ENCODE peak calls at places on chromosomes 6 and 20, in four cellular contexts. T, K, W and M are unnamed samples.

GRCh38 chr6:89385156-89385667 is 26.9 kb downstream of the RRAGD start:
- DNase-seq in T (no peak), K (no peak), W (no peak), M (peak; percentile 67)

GRCh38 chr20:53857723-53858236 is 212.6 kb downstream of the BCAS1 start:
- DNase-seq in T (no peak), K (no peak), W (no peak), M (no peak)

GRCh38 chr6:37607949-37608348 is 89.7 kb downstream of the MDGA1 start:
- DNase-seq in T (no peak), K (no peak), W (peak; percentile 44), M (peak; percentile 49)

GRCh38 chr6:111185954-111186353 is 98.7 kb downstream of the SLC16A10 start:
- DNase-seq in T (no peak), K (no peak), W (no peak), M (no peak)

GRCh38 chr6:346389-347030 is 45.0 kb upstream of the IRF4 start:
- DNase-seq in T (no peak), K (no peak), W (peak; percentile 43), M (no peak)

GRCh38 chr6:27757307-27757706 is 154.9 kb downstream of the OR2B2 start:
- DNase-seq in T (no peak), K (no peak), W (peak; percentile 11), M (no peak)

GRCh38 chr6:31227143-31227542 is 44.7 kb downstream of the HLA-C start:
- DNase-seq in T (no peak), K (no peak), W (no peak), M (no peak)

GRCh38 chr6:154386848-154387717 is 30.5 kb upstream of the IPCEF1 start:
- DNase-seq in T (no peak), K (no peak), W (peak; percentile 93), M (no peak)

GRCh38 chr6:28349892-28350737 is at the start of gene ZKSCAN3:
- DNase-seq in T (peak; percentile 63), K (peak; percentile 80), W (peak; percentile 80), M (peak; percentile 94)

GRCh38 chr6:144055121-144055931 is 40.0 kb downstream of the SF3B5 start:
- DNase-seq in T (no peak), K (no peak), W (no peak), M (no peak)

DNA sequence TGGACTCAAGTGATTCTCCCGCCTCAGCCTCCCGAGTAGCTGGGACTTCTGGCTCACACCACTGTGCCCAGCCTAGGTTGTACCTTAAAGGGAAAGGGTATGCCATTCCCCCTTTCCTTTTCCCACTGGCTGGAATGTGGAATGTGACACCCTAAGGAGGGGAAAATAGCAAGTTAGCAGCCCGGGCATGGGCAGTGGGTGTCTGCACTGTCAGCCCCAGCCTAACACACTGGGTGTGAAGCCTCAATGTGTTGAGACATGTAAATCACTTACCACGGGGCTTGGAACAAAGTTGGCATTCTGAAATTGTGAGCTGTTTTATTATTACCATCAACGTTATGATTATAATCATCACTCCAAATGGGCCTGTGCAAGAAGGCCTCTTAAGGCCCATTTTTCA is 80.8 kb upstream of the PTPN1 start:
- DNase-seq in T (no peak), K (no peak), W (no peak), M (no peak)
- H3K27ac ChIP-seq in T (no peak overlapping the region), K (no peak overlapping the region), W (no peak overlapping the region), M (no peak overlapping the region)

DNA sequence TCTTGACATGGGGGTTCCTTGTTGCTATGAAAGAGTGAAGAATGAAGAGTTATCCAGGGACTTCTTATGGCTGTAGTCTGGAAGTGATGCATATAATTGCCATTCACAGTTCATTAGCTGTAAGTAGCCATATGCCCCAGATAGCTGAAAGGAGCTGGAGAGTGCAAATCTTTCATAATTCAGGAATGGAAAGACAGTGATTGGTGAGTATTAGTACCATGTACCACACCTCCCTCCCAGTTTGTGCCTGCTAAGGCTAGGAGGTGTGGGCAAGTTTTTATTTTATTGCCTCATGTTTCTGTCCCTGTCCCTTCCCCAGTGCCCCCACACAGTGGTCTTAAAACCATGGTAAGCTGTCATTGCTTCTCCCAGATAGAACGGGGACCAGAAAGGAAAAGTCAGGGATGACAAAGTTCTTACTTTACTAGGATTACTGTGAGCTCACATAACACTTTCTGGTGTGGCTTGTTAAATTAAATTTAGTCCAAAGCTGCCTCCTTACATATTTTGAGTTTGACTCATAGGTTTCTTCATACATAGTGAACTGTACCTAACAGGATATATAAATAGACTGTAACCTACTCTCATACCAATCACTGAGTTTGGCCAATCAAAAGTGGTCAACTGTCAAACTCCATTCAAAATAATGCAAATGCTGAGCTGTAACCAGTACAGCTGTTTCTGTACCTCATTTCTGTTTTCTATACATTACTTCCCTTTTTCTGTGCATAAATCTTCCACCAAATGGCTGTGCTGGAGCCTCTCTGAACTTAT is 119.4 kb downstream of the RFPL4B start:
- DNase-seq in T (no peak), K (no peak), W (peak; percentile 26), M (peak; percentile 64)
- H3K9ac ChIP-seq in T (no peak overlapping the region), K (no peak overlapping the region), W (no peak overlapping the region), M (no peak overlapping the region)

GRCh38 chr6:157688960-157689599 is 134.0 kb upstream of the SNX9 start:
- DNase-seq in T (no peak), K (peak; percentile 27), W (no peak), M (no peak)
- H3K4me2 ChIP-seq in T (no peak overlapping the region), K (peak overlapping the region; percentile 66), W (no peak overlapping the region), M (no peak overlapping the region)

DNA sequence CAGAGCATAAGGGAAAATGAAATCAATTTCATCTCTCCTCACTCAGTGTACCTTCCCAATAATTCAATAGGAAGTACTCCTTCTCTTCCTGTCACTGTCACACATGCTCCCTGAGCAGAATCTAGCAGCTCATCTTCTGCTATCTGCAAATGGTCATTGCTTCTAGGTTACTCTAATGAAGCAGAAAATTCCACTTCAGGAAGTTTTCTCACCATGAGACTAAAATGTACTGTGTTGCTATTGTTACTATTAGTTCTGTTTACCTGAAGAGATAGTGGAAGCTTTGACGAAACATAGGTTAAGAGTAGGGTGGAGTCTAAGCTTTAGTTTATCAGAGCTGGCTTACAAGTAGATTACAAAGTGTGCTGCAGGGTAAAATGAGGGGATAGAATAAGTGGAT is 52.8 kb downstream of the RFX6 start:
- DNase-seq in T (no peak), K (no peak), W (no peak), M (no peak)
- H3K27ac ChIP-seq in T (no peak overlapping the region), K (no peak overlapping the region), W (no peak overlapping the region), M (no peak overlapping the region)

GRCh38 chr20:38547288-38547825 is 33.6 kb upstream of the ADIG start:
- DNase-seq in T (no peak), K (no peak), W (no peak), M (no peak)
- H3K9ac ChIP-seq in T (no peak overlapping the region), K (no peak overlapping the region), W (no peak overlapping the region), M (no peak overlapping the region)

DNA sequence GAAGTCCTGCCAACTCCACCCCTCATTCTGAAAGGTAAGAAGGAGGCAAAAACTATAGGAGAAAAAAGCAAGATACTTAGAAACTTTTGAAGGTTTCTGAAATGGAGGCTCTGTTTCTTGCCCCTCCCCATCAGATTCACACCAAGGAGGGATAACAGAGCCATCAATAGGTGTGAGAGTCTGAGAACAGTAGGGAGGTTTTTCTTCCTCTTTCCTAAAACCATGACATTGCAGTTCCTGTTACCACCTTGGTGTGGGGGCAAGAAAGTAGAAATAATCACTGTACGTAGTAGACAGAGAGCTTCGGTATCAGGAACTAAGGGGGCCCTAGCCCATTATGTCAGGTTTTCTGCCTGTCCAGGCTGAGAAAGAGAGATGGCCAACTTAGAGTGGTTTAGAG is 333.3 kb upstream of the SYNCRIP start:
- DNase-seq in T (no peak), K (no peak), W (no peak), M (no peak)
- H3K4me2 ChIP-seq in T (no peak overlapping the region), K (no peak overlapping the region), W (no peak overlapping the region), M (no peak overlapping the region)

DNA sequence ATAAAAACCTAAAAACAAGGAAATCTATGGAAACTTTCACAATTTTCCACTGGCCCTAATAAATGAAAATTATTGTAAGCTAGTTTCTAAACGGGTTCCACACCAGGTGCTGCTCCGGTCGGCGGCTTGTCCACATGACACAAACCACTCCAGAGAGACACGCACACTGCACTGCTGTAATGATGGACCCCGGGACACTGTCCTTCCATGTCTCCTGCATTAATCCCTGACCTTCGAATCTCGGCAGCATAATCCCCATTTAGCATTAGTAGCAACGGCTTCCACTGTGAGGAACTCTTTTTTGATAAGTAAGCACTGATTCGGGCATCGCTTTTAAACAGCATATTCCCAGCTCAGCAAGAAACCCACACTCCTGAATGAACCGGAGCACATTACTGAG is 43.5 kb downstream of the INSM1 start:
- DNase-seq in T (no peak), K (no peak), W (no peak), M (no peak)
- H3K27ac ChIP-seq in T (no peak overlapping the region), K (no peak overlapping the region), W (no peak overlapping the region), M (no peak overlapping the region)